ENCODE peak calls at places on chromosomes 6 and 20, in eight cellular contexts. Q, R, B, M, J, A, H and K are unnamed samples.
A peak's percentile ranks its signal among the peaks of the same experiment; 100 is the strongest.

GRCh38 chr20:59006864-59007757 is at the start of gene CTSZ:
- DNase-seq in Q (peak; percentile 79), A (peak; percentile 81), J (peak; percentile 80), M (peak; percentile 39), R (no peak), H (peak; percentile 29), B (peak; percentile 60), K (no peak)

GRCh38 chr6:170048615-170049256 is 242.1 kb downstream of the DLL1 start:
- DNase-seq in Q (peak; percentile 78), A (no peak), J (no peak), R (no peak), H (no peak), B (no peak), M (no peak), K (no peak)

GRCh38 chr6:25138697-25139051 is 140.5 kb upstream of the CARMIL1 start:
- DNase-seq in A (no peak), R (no peak), B (no peak), Q (no peak), J (peak; percentile 53), H (no peak), M (no peak), K (no peak)

GRCh38 chr6:138541793-138542481 is 42.6 kb upstream of the NHSL1 start:
- DNase-seq in R (no peak), J (no peak), A (no peak), H (peak; percentile 58), M (no peak), Q (no peak), B (no peak), K (no peak)

GRCh38 chr6:1315560-1316386 is 3.9 kb downstream of the FOXQ1 start:
- DNase-seq in Q (no peak), M (no peak), B (no peak), R (no peak), H (no peak), J (no peak), A (no peak), K (no peak)

GRCh38 chr20:1291191-1291741 is 25.2 kb downstream of the SNPH start:
- DNase-seq in R (no peak), M (no peak), Q (no peak), A (no peak), B (no peak), H (peak; percentile 53), J (no peak), K (no peak)

GRCh38 chr20:23267909-23268308 is 82.7 kb upstream of the NXT1 start:
- DNase-seq in J (no peak), B (no peak), M (no peak), A (no peak), R (no peak), H (no peak), Q (no peak), K (no peak)

GRCh38 chr6:166742981-166743380 is 115.9 kb upstream of the RPS6KA2 start:
- DNase-seq in A (no peak), H (no peak), M (no peak), Q (no peak), J (no peak), R (no peak), B (no peak), K (no peak)

GRCh38 chr6:82251942-82252341 is 4.4 kb upstream of the IBTK start:
- DNase-seq in B (no peak), M (peak; percentile 40), A (no peak), J (peak; percentile 46), H (peak; percentile 27), R (no peak), Q (no peak), K (no peak)

GRCh38 chr6:32954983-32955802 is 2.3 kb upstream of the HLA-DMA start:
- DNase-seq in M (peak; percentile 54), B (peak; percentile 30), R (no peak), Q (no peak), A (no peak), H (no peak), J (peak; percentile 70), K (no peak)

GRCh38 chr6:97160280-97160679 is 122.7 kb downstream of the MMS22L start:
- DNase-seq in R (no peak), J (no peak), A (no peak), Q (no peak), M (no peak), H (peak; percentile 6), B (no peak), K (no peak)

GRCh38 chr6:29924287-29924686 is 18.0 kb upstream of the HLA-A start:
- DNase-seq in B (no peak), J (no peak), A (no peak), H (no peak), M (peak; percentile 17), R (no peak), Q (no peak), K (no peak)

GRCh38 chr6:129490551-129491245 is 219.3 kb downstream of the ARHGAP18 start:
- DNase-seq in B (no peak), A (no peak), J (peak; percentile 80), M (peak; percentile 97), H (peak; percentile 98), Q (no peak), R (peak; percentile 95), K (no peak)

GRCh38 chr6:5096482-5096881 is 11.3 kb downstream of the PPP1R3G start:
- DNase-seq in A (peak; percentile 57), R (no peak), H (no peak), Q (no peak), M (no peak), J (peak; percentile 23), B (no peak), K (no peak)

GRCh38 chr6:125174626-125175025 is 21.1 kb downstream of the TPD52L1 start:
- DNase-seq in J (no peak), B (no peak), H (no peak), M (no peak), R (no peak), A (no peak), Q (no peak), K (no peak)

GRCh38 chr20:31322504-31322903 is 14.1 kb upstream of the DEFB116 start:
- DNase-seq in R (no peak), B (no peak), Q (no peak), J (no peak), H (no peak), A (no peak), M (no peak), K (no peak)

GRCh38 chr20:58075980-58076749 is 152.3 kb downstream of the ANKRD60 start:
- DNase-seq in B (no peak), R (no peak), M (no peak), Q (no peak), A (no peak), J (no peak), H (peak; percentile 57), K (no peak)

GRCh38 chr6:74946961-74947360 is 258.9 kb downstream of the COL12A1 start:
- DNase-seq in R (no peak), M (peak; percentile 73), J (no peak), B (no peak), Q (no peak), H (peak; percentile 77), A (no peak), K (no peak)

GRCh38 chr6:140921366-140922226 is 1211.1 kb upstream of the GJE1 start:
- DNase-seq in H (peak; percentile 88), Q (no peak), A (no peak), M (peak; percentile 93), B (peak; percentile 27), R (peak; percentile 44), J (peak; percentile 64), K (no peak)

GRCh38 chr6:41560440-41561192 is 14.4 kb downstream of the FOXP4 start:
- DNase-seq in H (peak; percentile 34), B (peak; percentile 48), Q (no peak), J (peak; percentile 69), R (no peak), M (no peak), A (peak; percentile 73), K (no peak)

GRCh38 chr6:35082046-35082732 is 59.0 kb downstream of the TCP11 start:
- DNase-seq in Q (peak; percentile 53), B (no peak), H (no peak), A (no peak), J (no peak), R (no peak), M (no peak), K (no peak)

GRCh38 chr6:148479498-148479897 is 136.9 kb downstream of the SASH1 start:
- DNase-seq in M (no peak), A (peak; percentile 69), J (no peak), B (no peak), Q (no peak), R (no peak), H (no peak), K (no peak)

GRCh38 chr6:12572884-12573824 is 143.4 kb upstream of the PHACTR1 start:
- DNase-seq in J (no peak), Q (no peak), M (peak; percentile 73), R (peak; percentile 83), B (no peak), H (peak; percentile 94), A (no peak), K (no peak)

DNA sequence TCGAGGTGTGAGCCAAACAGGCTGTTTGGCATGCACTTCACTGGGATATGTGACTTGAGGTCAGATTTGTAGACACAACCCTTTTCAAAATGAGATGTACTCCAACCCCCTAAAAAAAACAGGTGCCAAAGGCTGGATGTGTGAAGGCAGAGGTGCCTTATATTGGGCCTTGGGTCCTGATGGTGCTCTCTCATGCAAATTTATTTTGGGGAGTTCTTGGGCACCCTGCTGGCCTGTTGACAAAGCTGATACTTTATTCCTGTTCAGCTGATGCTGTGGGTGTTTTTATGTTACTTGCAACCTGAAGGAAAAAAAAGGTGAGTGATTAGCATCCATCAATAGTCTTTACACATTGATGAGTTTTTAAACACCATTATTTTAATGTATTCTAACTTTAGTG is 121.5 kb downstream of the DNAH8 start:
- DNase-seq in A (no peak), H (no peak), B (no peak), M (no peak), R (no peak), Q (no peak), J (no peak), K (no peak)
- TF ChIP-seq CTCF in A (no peak), H (no peak), B (no peak), M (no peak), R (no peak), Q (no peak), J (no peak), K (no peak)

DNA sequence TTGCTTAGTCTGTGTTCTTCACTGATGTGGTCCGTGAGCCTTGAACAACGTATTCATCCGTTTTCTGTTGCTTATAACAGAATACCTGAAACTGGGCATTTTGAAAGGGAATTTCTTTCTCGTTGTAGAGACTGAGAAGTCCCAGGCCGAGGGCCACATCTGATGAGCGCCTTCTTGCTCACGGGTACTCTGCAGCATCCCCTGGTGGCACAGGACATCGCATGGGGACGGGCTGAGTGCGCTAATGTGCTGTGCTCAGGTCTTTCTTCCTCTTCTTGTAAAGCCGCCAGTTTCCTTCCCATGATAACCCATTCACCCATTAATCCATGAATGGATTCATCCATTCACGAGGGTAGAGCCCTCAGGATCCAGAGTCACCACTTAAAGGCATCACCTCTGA is 161.0 kb downstream of the NFATC2 start:
- DNase-seq in M (no peak), B (no peak), Q (no peak), A (no peak), H (no peak), R (no peak), J (no peak), K (no peak)
- TF ChIP-seq CTCF in M (no peak), B (no peak), Q (no peak), A (no peak), H (no peak), R (no peak), J (no peak), K (no peak)

GRCh38 chr6:15791401-15792137 is 128.7 kb upstream of the DTNBP1 start:
- DNase-seq in H (peak; percentile 6), J (no peak), A (no peak), B (no peak), Q (no peak), M (peak; percentile 65), R (no peak), K (no peak)
- TF ChIP-seq CTCF in H (no peak), J (no peak), A (no peak), B (no peak), Q (no peak), M (no peak), R (no peak), K (no peak)

GRCh38 chr20:62549499-62550086 is 73.8 kb upstream of the GATA5 start:
- DNase-seq in A (peak; percentile 45), H (no peak), Q (peak; percentile 72), J (no peak), R (no peak), M (no peak), B (no peak), K (no peak)
- TF ChIP-seq CTCF in A (peak; percentile 9), H (no peak), Q (no peak), J (no peak), R (no peak), M (no peak), B (no peak), K (no peak)